ENCODE peak calls at places on chromosome 14, in eight cellular contexts. N, Y, X, E, Q, L, I and H are unnamed samples. For H3K27me3, the result is how much of the 10 kb centered on the place peaks cover.

GRCh38 chr14:37472906-37473305 is 122.1 kb downstream of the FOXA1 start:
- DNase-seq in L (no peak), Y (peak), E (no peak), I (no peak), X (no peak), Q (no peak), N (no peak), H (no peak)

GRCh38 chr14:66613344-66613743 is 105.4 kb downstream of the GPHN start:
- DNase-seq in I (no peak), Y (no peak), L (no peak), Q (no peak), X (no peak), N (no peak), E (no peak), H (no peak)

GRCh38 chr14:33837943-33838683 is 112.8 kb downstream of the EGLN3 start:
- DNase-seq in X (no peak), Y (no peak), Q (no peak), I (no peak), N (no peak), E (no peak), L (no peak), H (no peak)

GRCh38 chr14:72630374-72630773 is 263.5 kb downstream of the DPF3 start:
- DNase-seq in X (no peak), Q (no peak), I (no peak), L (no peak), E (no peak), Y (no peak), N (no peak), H (no peak)

GRCh38 chr14:69481815-69482568 is 2.5 kb upstream of the PLEKHD1 start:
- DNase-seq in N (no peak), Q (no peak), X (no peak), E (no peak), I (no peak), L (no peak), Y (no peak), H (no peak)

GRCh38 chr14:55136868-55137785 is 8.1 kb downstream of the LGALS3 start:
- DNase-seq in I (no peak), E (no peak), L (no peak), N (peak), X (no peak), Q (peak), Y (no peak), H (peak)

GRCh38 chr14:57617510-57617909 is 123.9 kb upstream of the CCDC198 start:
- DNase-seq in L (no peak), I (peak), Y (peak), X (no peak), Q (no peak), E (no peak), N (no peak), H (no peak)

GRCh38 chr14:105060751-105061427 is 4.3 kb downstream of the GPR132 start:
- DNase-seq in Q (no peak), X (no peak), Y (peak), I (no peak), L (peak), E (peak), N (no peak), H (no peak)

GRCh38 chr14:71574976-71575375 is 357.3 kb upstream of the RGS6 start:
- DNase-seq in E (no peak), X (no peak), L (no peak), Y (no peak), Q (no peak), N (peak), I (peak), H (peak)

GRCh38 chr14:32073537-32074189 is 3.4 kb upstream of the ARHGAP5 start:
- DNase-seq in N (peak), Q (peak), E (no peak), X (peak), I (peak), Y (no peak), L (no peak), H (peak)

GRCh38 chr14:32468955-32469354 is 139.9 kb downstream of the AKAP6 start:
- DNase-seq in X (no peak), E (no peak), Q (no peak), N (peak), I (no peak), Y (no peak), L (no peak), H (peak)

GRCh38 chr14:69318241-69318640 is 58.3 kb downstream of the GALNT16 start:
- DNase-seq in X (no peak), I (no peak), E (no peak), Q (peak), N (no peak), L (no peak), Y (peak), H (no peak)

GRCh38 chr14:22266141-22266442 is 322.9 kb downstream of the DAD1 start:
- DNase-seq in Y (no peak), I (no peak), E (no peak), L (no peak), N (peak), Q (no peak), X (no peak), H (no peak)

GRCh38 chr14:27608377-27608776 is 1010.5 kb upstream of the NOVA1 start:
- DNase-seq in I (no peak), Q (no peak), L (no peak), E (no peak), X (no peak), N (no peak), Y (no peak), H (no peak)

GRCh38 chr14:43539210-43539609 is 967.9 kb downstream of the FSCB start:
- DNase-seq in Q (no peak), I (peak), N (no peak), E (no peak), X (peak), Y (peak), L (no peak), H (no peak)

GRCh38 chr14:33717866-33718265 is 233.0 kb downstream of the EGLN3 start:
- DNase-seq in Q (no peak), Y (no peak), N (peak), X (no peak), E (no peak), L (no peak), I (no peak), H (no peak)

GRCh38 chr14:58362798-58363412 is 32.8 kb upstream of the TOMM20L start:
- DNase-seq in E (no peak), N (peak), Y (no peak), L (no peak), I (peak), X (peak), Q (no peak), H (no peak)

GRCh38 chr14:22627506-22628263 is 16.5 kb downstream of the OR6J1 start:
- DNase-seq in Y (no peak), Q (no peak), E (no peak), X (no peak), N (no peak), L (no peak), I (no peak), H (no peak)

GRCh38 chr14:78975734-78976133 is 805.6 kb downstream of the NRXN3 start:
- DNase-seq in E (no peak), N (no peak), L (no peak), Y (no peak), I (peak), Q (no peak), X (no peak), H (no peak)

GRCh38 chr14:22370084-22370847 is 218.8 kb downstream of the DAD1 start:
- DNase-seq in I (no peak), Q (no peak), Y (no peak), X (no peak), E (no peak), N (peak), L (no peak), H (no peak)

GRCh38 chr14:50853891-50854290 is 18.0 kb upstream of the ABHD12B start:
- DNase-seq in L (no peak), I (no peak), E (no peak), Q (no peak), Y (no peak), N (no peak), X (no peak), H (no peak)

GRCh38 chr14:88421286-88421685 is 35.8 kb downstream of the SPATA7 start:
- DNase-seq in I (no peak), N (peak), L (no peak), Y (no peak), E (no peak), X (no peak), Q (no peak), H (no peak)

GRCh38 chr14:105398044-105398725 is at the start of gene TEX22:
- DNase-seq in N (peak), Q (peak), Y (peak), L (peak), E (no peak), I (peak), X (peak), H (peak)

GRCh38 chr14:100098171-100098570 is 32.9 kb downstream of the EVL start:
- DNase-seq in E (peak), Q (no peak), L (no peak), I (no peak), N (no peak), X (no peak), Y (no peak), H (no peak)

GRCh38 chr14:66514206-66514605 is 6.3 kb downstream of the GPHN start:
- DNase-seq in N (no peak), Y (no peak), I (no peak), E (no peak), Q (no peak), X (no peak), L (no peak), H (no peak)

GRCh38 chr14:90552465-90553297 is 155.9 kb downstream of the CALM1 start:
- DNase-seq in N (no peak), Y (no peak), Q (no peak), I (no peak), L (no peak), X (no peak), E (no peak), H (no peak)
- H3K27ac ChIP-seq in N (no peak), Y (no peak), Q (no peak), I (no peak), L (no peak), X (no peak), E (no peak), H (no peak)

GRCh38 chr14:94462763-94463572 is 10.4 kb upstream of the SERPINA11 start:
- DNase-seq in Y (peak), L (no peak), I (no peak), Q (no peak), X (no peak), N (no peak), E (no peak), H (no peak)
- TF ChIP-seq CTCF in Y (no peak), L (no peak), I (no peak), Q (no peak), X (no peak), N (no peak), E (no peak), H (no peak)

GRCh38 chr14:65229431-65230286 is 127.3 kb upstream of the MAX start:
- DNase-seq in Q (no peak), Y (peak), L (peak), N (peak), E (no peak), X (peak), I (peak), H (no peak)
- H3K27me3 ChIP-seq in Q (under half), Y (under half), L (under half), N (under half), E (under half), X (under half), I (under half), H (under half)

GRCh38 chr14:75430526-75430925 is 2.7 kb downstream of the JDP2 start:
- DNase-seq in N (peak), Q (no peak), L (no peak), Y (peak), E (no peak), I (no peak), X (no peak), H (no peak)
- H3K27ac ChIP-seq in N (peak), Q (peak), L (no peak), Y (no peak), E (no peak), I (no peak), X (no peak), H (no peak)

DNA sequence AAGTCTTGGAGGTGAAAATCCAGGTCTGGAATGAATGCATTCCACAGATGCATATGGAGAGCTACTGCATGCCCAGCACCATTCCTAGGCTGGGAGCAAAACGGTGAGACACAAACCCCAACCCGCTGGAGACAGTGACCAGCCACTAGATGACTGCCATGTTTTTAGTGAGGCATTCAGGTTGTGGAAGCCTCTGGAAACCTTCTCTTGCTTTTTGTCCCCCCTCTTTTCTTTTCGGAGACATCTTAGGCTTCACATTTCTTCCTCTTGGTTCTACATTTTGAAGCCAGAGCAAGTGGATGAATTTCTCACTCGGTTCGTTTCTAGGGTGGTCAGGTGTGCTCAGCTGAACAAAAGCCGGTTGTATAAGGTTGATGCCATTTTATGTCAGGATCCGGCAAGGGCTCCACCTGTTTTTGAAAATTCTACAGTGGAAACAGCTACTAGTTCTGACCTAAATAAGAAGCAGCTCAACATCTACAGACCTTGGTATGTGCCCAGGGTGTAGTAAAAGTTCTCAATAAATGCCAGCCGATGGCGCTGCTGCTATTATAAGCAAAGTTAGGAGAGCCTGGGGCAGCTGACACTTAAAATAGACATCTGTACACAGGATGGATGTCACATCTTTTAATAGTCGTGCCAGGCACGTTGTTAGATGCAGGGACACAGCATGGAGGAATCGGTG is 1.8 kb upstream of the ZNF839 start:
- DNase-seq in Q (no peak), I (peak), Y (no peak), N (no peak), L (no peak), X (peak), E (no peak), H (no peak)
- TF ChIP-seq CTCF in Q (no peak), I (no peak), Y (peak), N (no peak), L (no peak), X (peak), E (no peak), H (no peak)

GRCh38 chr14:61532818-61533217 is 162.5 kb upstream of the HIF1A start:
- DNase-seq in I (no peak), N (no peak), E (no peak), X (no peak), L (no peak), Y (no peak), Q (no peak), H (no peak)
- H3K27me3 ChIP-seq in I (under half), N (under half), E (under half), X (under half), L (under half), Y (under half), Q (under half), H (under half)